ENCODE peak calls at places on chromosomes 12 and 14, in ten cellular contexts. E is fibroblast of pulmonary artery; N is foreskin fibroblast; H is CD8-positive, alpha-beta T cell; A is nephron progenitor cell; I is endodermal cell; O is transverse colon; V is B cell; D is lower leg skin; X is uterus. P is an unnamed sample.

GRCh38 chr12:46661161-46661845 is 164.5 kb downstream of the SLC38A4 start:
- DNase-seq in I (peak; percentile 58), H (no peak), E (peak; percentile 96), O (no peak), X (no peak), D (peak; percentile 42), A (no peak), N (peak; percentile 89), V (peak; percentile 60), P (no peak)

GRCh38 chr14:100108840-100109593 is 43.8 kb downstream of the EVL start:
- DNase-seq in V (no peak), D (no peak), O (no peak), E (peak; percentile 24), N (peak; percentile 54), X (no peak), I (no peak), H (no peak), A (no peak), P (no peak)

GRCh38 chr12:64510687-64511086 is 58.8 kb downstream of the TBK1 start:
- DNase-seq in E (no peak), V (no peak), A (no peak), X (no peak), H (no peak), N (no peak), D (no peak), O (no peak), I (no peak), P (no peak)

GRCh38 chr12:93766802-93767523 is 89.8 kb downstream of the CRADD start:
- DNase-seq in O (peak; percentile 29), D (no peak), V (no peak), X (no peak), N (peak; percentile 88), A (no peak), H (no peak), I (no peak), E (peak; percentile 85), P (no peak)

GRCh38 chr12:64392221-64392620 is 1.7 kb upstream of the C12orf56 start:
- DNase-seq in N (peak; percentile 71), X (no peak), H (no peak), E (peak; percentile 74), A (no peak), O (no peak), V (no peak), I (peak; percentile 58), D (no peak), P (no peak)

GRCh38 chr14:77319416-77319815 is 1.3 kb downstream of the POMT2 start:
- DNase-seq in A (peak; percentile 32), E (no peak), X (no peak), I (no peak), O (no peak), D (no peak), V (no peak), H (no peak), N (no peak), P (no peak)

GRCh38 chr12:110269622-110270124 is 11.4 kb upstream of the ATP2A2 start:
- DNase-seq in V (no peak), A (no peak), I (peak; percentile 81), H (no peak), X (peak; percentile 56), O (no peak), N (peak; percentile 81), E (peak; percentile 90), D (no peak), P (no peak)

GRCh38 chr12:91877461-91878230 is 268.0 kb downstream of the BTG1 start:
- DNase-seq in H (no peak), N (no peak), A (no peak), V (peak; percentile 48), I (no peak), O (no peak), E (no peak), X (no peak), D (no peak), P (no peak)

DNA sequence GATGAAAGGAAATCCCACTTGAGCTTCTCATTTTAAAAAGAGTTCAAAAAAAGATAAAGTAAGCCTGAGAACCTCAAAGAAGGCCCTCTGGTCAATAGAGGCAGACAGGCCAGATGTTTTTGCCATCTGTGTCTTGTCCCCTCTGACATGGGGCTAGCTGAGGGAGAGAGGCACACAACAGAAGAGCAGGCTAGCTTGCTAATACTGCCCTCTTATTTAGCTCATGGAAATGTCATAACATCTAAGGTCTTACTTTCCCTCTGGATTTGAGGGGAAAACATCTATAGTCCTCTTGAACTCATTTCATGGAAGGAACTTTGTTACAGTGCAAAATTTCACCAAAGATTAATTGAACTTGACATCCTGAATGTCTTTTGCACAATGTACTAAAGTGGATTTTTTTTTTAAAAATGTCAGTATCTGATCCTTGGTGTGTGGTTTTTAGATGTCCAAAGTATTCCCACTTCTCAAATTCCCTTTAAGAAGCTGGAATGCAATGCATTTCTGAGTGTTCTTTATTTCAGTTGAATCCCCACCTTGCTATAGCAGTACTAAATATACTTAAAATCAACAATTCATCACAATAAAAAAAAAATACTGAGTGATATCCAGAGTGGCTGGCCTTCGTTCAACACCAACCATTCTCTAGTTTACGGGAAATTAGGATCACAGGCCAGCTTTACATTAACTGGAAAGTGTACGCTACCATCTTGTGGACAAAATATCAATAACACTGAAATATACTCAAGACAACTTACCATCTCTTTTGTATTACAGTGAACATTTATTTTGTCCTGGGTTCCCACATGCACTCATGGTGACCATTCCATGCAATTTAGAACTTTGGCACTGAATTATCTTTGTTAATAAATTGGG is 176.6 kb downstream of the PAH start:
- DNase-seq in X (no peak), N (peak; percentile 54), A (no peak), D (no peak), V (peak; percentile 8), O (no peak), H (no peak), E (peak; percentile 35), I (no peak), P (no peak)
- TF ChIP-seq CTCF in X (peak; percentile 50), N (no peak), A (no peak), D (no peak), V (peak; percentile 21), O (no peak), H (no peak), E (peak; percentile 9), I (peak; percentile 32), P (no peak)

DNA sequence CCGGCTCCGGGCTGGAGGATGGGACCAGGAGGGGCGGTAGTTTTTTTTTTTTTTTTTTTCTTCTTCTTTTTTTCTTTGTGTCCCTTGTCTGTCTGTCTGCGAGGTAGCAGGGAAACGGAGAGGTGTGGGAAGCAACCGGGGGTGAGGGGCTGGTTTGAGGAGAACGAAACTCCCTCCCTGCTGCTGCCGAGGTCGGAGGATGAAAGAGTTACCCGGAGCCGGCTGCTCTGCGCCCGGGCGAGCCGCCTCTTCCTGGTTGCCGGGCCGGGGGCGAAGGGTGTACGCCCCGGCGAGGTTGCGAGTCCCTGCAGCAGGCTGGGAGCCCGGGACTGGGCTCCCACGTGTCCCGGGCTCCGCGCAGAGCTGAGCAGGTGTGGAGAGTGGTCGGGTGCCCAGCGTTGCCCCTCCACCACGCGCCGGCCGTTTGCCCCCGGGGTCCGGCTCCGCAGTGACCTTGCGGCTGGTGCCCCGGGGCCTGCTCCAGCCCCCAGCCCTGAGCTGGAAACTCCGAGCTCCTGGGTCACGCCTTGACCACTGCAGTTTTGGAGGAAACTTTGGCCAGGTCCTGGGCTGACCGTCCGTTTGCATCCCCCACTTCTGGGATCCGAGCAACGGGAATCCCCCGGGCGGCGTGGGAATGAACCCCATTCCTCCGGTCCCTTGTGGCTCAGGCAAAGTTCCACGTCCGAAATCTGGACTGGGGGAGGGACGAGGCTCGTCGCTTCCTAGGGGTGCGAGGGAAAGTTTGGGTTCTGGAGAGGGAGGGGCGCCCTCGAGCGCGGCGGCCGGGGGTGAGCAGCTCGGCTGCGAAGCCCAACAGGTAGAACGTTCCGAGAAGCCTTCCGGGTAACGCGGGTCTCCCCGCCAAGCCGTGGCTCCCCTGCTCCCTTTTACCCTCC is 1.2 kb downstream of the CHST11 start:
- DNase-seq in A (peak; percentile 44), E (no peak), I (peak; percentile 80), H (peak; percentile 36), O (peak; percentile 31), D (no peak), N (peak; percentile 41), V (peak; percentile 70), X (peak; percentile 35), P (no peak)
- TF ChIP-seq CTCF in A (no peak), E (no peak), I (peak; percentile 31), H (no peak), O (no peak), D (no peak), N (peak; percentile 12), V (no peak), X (no peak), P (no peak)

GRCh38 chr14:94713115-94713514 is 56.8 kb downstream of the GSC start:
- DNase-seq in V (no peak), E (no peak), O (no peak), N (no peak), X (no peak), A (no peak), H (no peak), D (no peak), I (no peak), P (no peak)

GRCh38 chr14:94706132-94706531 is 63.8 kb downstream of the GSC start:
- DNase-seq in D (no peak), E (no peak), V (no peak), X (no peak), N (no peak), H (no peak), O (no peak), I (no peak), A (no peak), P (no peak)

GRCh38 chr14:94707494-94707893 is 62.4 kb downstream of the GSC start:
- DNase-seq in V (no peak), O (no peak), X (no peak), I (peak; percentile 95), N (no peak), D (no peak), H (no peak), E (no peak), A (no peak), P (no peak)

GRCh38 chr14:94710731-94711130 is 59.2 kb downstream of the GSC start:
- DNase-seq in X (no peak), N (no peak), D (no peak), A (no peak), O (no peak), I (no peak), H (no peak), V (no peak), E (no peak), P (no peak)
- TF ChIP-seq CTCF in X (no peak), N (no peak), D (no peak), A (no peak), O (no peak), I (no peak), H (no peak), V (no peak), E (no peak), P (no peak)

DNA sequence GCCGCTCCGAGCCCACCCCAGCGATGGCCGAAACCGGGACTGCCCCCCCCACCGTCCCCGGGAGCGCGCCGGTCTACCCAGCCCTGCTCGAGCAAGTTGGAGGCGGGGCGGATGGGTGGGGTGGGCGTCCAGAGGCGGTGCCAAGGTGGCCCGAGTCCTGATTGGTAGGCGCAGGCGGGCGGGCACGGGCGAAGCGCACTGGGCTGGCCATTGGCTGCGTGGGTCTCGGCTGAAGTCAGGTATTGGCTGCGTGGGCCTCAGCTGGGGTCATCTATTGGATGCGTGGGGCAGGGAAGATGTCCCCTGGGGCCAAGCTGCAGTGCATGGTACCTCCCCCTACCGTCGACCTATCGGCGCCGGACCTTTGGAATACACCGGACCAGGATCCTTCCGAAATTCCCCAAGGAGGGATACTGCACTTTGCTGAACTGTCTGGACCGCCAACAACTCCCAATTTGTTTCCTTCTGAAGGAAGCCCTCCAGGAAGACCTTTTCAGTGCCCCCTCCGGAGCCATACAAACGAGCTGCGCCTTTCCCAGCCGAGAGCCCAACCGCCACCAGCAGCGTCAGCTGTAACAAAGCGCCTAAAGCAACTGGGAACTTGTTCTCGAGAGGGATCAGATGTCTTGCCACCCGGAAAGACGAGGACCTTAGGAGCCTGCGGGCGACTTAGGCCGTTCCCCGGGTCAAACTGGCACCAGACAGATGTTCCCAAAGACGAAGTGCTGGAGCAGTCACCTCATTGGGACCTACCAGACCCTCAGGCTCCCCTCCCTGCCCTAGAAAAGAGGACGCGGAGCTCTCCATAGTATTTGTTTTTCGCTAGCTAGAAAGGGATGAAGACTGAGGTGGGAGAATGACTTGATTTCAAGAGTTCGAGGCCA is at the start of gene HOMEZ:
- DNase-seq in N (peak; percentile 100), E (peak; percentile 99), I (peak; percentile 99), H (peak; percentile 96), V (peak; percentile 96), A (peak; percentile 99), X (peak; percentile 99), D (peak; percentile 99), O (peak; percentile 99), P (peak; percentile 97)
- TF ChIP-seq CTCF in N (no peak), E (no peak), I (peak; percentile 14), H (no peak), V (no peak), A (no peak), X (peak; percentile 11), D (no peak), O (peak; percentile 13), P (no peak)

P was measured in CD14-positive monocyte.